ENCODE peak calls at places on chromosomes 13 and 19, in ten cellular contexts. H is mammary epithelial cell, R is colonic mucosa, S is HCT116, A is neural progenitor cell, E is endothelial cell of umbilical vein, M is NT2/D1, Q is neuronal stem cell, D is endodermal cell, C is IMR-90. X is an unnamed sample. For H3K4me1, the result is how much of the 10 kb centered on the place peaks cover.

GRCh38 chr13:24176351-24177101 is 16.0 kb downstream of the SPATA13 start:
- DNase-seq in H (no peak), R (no peak), S (no peak), A (no peak), E (peak), M (no peak), Q (no peak), D (peak), C (no peak), X (no peak)

GRCh38 chr19:2613507-2614295 is 88.8 kb downstream of the GNG7 start:
- DNase-seq in H (no peak), R (no peak), S (no peak), A (peak), E (peak), M (peak), Q (no peak), D (peak), C (peak), X (peak)

GRCh38 chr19:35000647-35001501 is 751 bp downstream of the GRAMD1A start:
- DNase-seq in H (peak), R (peak), S (no peak), A (peak), E (peak), M (no peak), Q (no peak), D (peak), C (peak), X (no peak)

GRCh38 chr19:34838753-34839431 is 65.9 kb upstream of the ZNF599 start:
- DNase-seq in H (peak), R (peak), S (no peak), A (peak), E (peak), M (no peak), Q (peak), D (peak), C (no peak), X (no peak)

GRCh38 chr19:51025401-51025800 is 1.0 kb downstream of the KLK11 start:
- DNase-seq in H (no peak), R (no peak), S (no peak), A (no peak), E (no peak), M (no peak), Q (no peak), D (no peak), C (no peak), X (no peak)

GRCh38 chr13:102035969-102036368 is 365.9 kb downstream of the FGF14 start:
- DNase-seq in H (no peak), R (no peak), S (no peak), A (no peak), E (no peak), M (no peak), Q (no peak), D (no peak), C (no peak), X (no peak)

GRCh38 chr13:101343128-101343787 is 73.0 kb downstream of the NALCN start:
- DNase-seq in H (no peak), R (no peak), S (no peak), A (no peak), E (peak), M (no peak), Q (no peak), D (no peak), C (peak), X (no peak)

GRCh38 chr13:66364346-66364745 is 865.8 kb downstream of the PCDH9 start:
- DNase-seq in H (no peak), R (no peak), S (no peak), A (no peak), E (no peak), M (no peak), Q (no peak), D (no peak), C (peak), X (no peak)

GRCh38 chr13:74931698-74932433 is 550.1 kb downstream of the TBC1D4 start:
- DNase-seq in H (no peak), R (no peak), S (no peak), A (no peak), E (no peak), M (no peak), Q (no peak), D (no peak), C (no peak), X (no peak)

GRCh38 chr13:96880419-96880818 is 113.9 kb downstream of the OXGR1 start:
- DNase-seq in H (no peak), R (no peak), S (no peak), A (no peak), E (no peak), M (no peak), Q (no peak), D (no peak), C (no peak), X (no peak)

GRCh38 chr19:15128162-15128770 is 21.1 kb downstream of the SYDE1 start:
- DNase-seq in H (no peak), R (peak), S (no peak), A (no peak), E (no peak), M (no peak), Q (no peak), D (no peak), C (peak), X (no peak)

GRCh38 chr19:19269952-19270694 is 3.0 kb downstream of the TM6SF2 start:
- DNase-seq in H (no peak), R (no peak), S (no peak), A (no peak), E (no peak), M (no peak), Q (no peak), D (peak), C (no peak), X (no peak)

GRCh38 chr13:27174766-27175455 is 3.3 kb upstream of the USP12 start:
- DNase-seq in H (no peak), R (no peak), S (no peak), A (no peak), E (no peak), M (no peak), Q (no peak), D (no peak), C (peak), X (no peak)

GRCh38 chr13:46385946-46386345 is 1.1 kb downstream of the RUBCNL start:
- DNase-seq in H (no peak), R (no peak), S (no peak), A (peak), E (no peak), M (no peak), Q (no peak), D (peak), C (no peak), X (no peak)

GRCh38 chr19:18057557-18057956 is 29.2 kb downstream of the IL12RB1 start:
- DNase-seq in H (no peak), R (peak), S (no peak), A (no peak), E (no peak), M (no peak), Q (no peak), D (no peak), C (no peak), X (no peak)

GRCh38 chr19:6532244-6532999 is 1.6 kb downstream of the TNFSF9 start:
- DNase-seq in H (no peak), R (no peak), S (no peak), A (no peak), E (no peak), M (no peak), Q (no peak), D (peak), C (no peak), X (no peak)

GRCh38 chr19:44512326-44513298 is 12.3 kb upstream of the ZNF180 start:
- DNase-seq in H (peak), R (peak), S (peak), A (peak), E (peak), M (peak), Q (no peak), D (peak), C (peak), X (no peak)

GRCh38 chr13:33284916-33285315 is 639 bp downstream of the STARD13 start:
- DNase-seq in H (peak), R (no peak), S (no peak), A (no peak), E (peak), M (no peak), Q (no peak), D (no peak), C (no peak), X (no peak)
- H3K4me3 ChIP-seq in H (peak), R (peak), S (peak), A (peak), E (peak), M (peak), Q (peak), D (peak), C (peak), X (peak)

GRCh38 chr13:114107686-114108081 is 24.7 kb downstream of the RASA3 start:
- DNase-seq in H (no peak), R (no peak), S (no peak), A (no peak), E (peak), M (no peak), Q (no peak), D (peak), C (peak), X (peak)
- H3K4me1 ChIP-seq in H (under half), R (under half), S (under half), A (under half), E (under half), M (under half), Q (under half), D (under half), C (half or more), X (under half)

DNA sequence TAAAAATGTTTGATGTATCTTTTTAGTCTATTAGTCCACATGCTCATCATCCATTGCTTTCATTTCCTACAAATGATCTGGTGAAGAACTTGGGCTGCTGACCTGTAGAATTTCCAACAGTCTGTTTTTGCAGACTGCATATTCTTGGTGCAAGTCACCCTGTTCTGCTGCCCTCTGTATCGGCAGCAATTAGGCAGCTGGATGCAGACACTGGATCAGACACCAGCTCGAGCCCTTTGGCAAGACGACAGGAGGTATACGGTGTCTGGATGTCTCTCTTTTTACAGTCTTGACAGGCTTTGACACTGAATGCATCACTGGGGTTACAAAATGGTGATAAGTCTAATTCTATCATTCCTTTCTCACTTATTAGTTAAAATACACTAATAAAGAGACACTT is 21.8 kb downstream of the MTRF1 start:
- DNase-seq in H (no peak), R (no peak), S (no peak), A (no peak), E (no peak), M (no peak), Q (no peak), D (no peak), C (no peak), X (no peak)
- H3K9ac ChIP-seq in H (no peak), R (no peak), S (no peak), A (no peak), E (no peak), M (no peak), Q (no peak), D (no peak), C (no peak), X (no peak)

GRCh38 chr19:48617146-48617937 is 1.6 kb downstream of the RPL18 start:
- DNase-seq in H (no peak), R (peak), S (no peak), A (no peak), E (no peak), M (no peak), Q (no peak), D (peak), C (no peak), X (no peak)

GRCh38 chr19:48614436-48615144 is at the start of gene FAM83E:
- DNase-seq in H (no peak), R (peak), S (no peak), A (peak), E (no peak), M (no peak), Q (no peak), D (peak), C (no peak), X (peak)

GRCh38 chr19:48616491-48617056 is 1.7 kb upstream of the FAM83E start:
- DNase-seq in H (no peak), R (peak), S (no peak), A (no peak), E (no peak), M (no peak), Q (no peak), D (peak), C (no peak), X (no peak)

GRCh38 chr19:48615145-48616040 is 517 bp upstream of the FAM83E start:
- DNase-seq in H (no peak), R (peak), S (no peak), A (no peak), E (no peak), M (no peak), Q (no peak), D (peak), C (no peak), X (no peak)

DNA sequence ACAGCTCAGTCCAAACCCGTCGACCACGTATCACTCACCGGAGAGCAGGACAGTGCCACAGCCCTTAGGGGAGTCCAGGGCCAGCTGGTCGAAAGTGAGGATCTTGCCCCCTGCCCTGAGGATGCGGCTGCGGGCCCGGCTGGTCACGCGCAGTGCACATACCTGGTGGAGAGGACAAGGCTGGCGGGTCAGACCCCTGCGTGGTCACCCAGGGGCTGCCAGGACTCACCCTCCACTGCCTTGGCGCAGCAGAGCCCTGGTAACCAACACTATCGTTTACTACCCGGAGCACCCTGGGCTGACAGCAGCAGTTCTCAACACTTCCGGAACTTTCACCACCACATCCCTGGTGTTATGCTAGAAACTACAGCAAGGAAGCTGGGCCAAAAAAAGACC is 1.2 kb upstream of the FAM83E start:
- DNase-seq in H (no peak), R (peak), S (no peak), A (no peak), E (no peak), M (no peak), Q (no peak), D (no peak), C (no peak), X (no peak)
- H3K4me3 ChIP-seq in H (no peak), R (no peak), S (no peak), A (no peak), E (no peak), M (no peak), Q (no peak), D (peak), C (no peak), X (no peak)

DNA sequence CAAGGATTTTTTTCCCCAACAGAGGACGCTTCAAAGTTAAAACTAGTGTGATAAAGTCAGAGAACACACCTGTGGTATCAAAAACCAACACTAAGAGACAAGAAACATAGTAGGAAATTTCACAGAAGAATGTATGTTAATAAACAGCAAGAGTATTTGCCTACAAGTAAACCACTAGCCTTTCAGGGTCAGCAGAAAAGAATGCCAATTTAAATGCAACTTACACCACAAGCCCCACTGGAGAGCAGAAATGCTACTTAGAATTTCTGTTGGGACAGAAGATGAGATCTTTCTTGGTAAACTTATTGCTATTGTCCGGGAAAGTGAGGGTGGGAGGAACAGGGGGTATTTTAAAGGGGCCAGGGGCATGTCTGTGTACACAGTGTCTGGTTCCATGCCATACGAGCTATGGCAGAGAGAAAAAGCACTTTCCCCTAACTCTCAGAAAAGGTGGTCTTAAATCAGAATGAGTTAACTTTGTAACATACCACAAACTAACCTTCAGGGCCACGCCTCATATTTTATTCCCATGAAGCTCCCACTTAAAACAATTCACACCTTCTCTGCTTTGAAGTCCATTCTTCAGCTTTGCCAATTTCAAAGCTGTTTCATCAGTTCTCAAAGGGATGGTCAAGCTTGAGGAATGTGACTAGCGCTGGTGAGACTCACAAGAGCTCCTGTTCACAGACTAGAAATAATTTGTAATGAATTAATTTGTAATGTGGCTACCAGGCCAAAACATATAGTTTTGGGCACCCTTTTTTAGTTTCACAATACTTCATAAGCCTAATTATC is 68.4 kb downstream of the STK24 start:
- DNase-seq in H (peak), R (no peak), S (peak), A (no peak), E (no peak), M (no peak), Q (no peak), D (no peak), C (peak), X (no peak)
- H3K4me1 ChIP-seq in H (under half), R (under half), S (half or more), A (under half), E (half or more), M (under half), Q (under half), D (under half), C (under half), X (under half)

GRCh38 chr13:43786766-43787517 is at the start of gene ENOX1:
- DNase-seq in H (peak), R (peak), S (peak), A (peak), E (peak), M (no peak), Q (peak), D (peak), C (peak), X (peak)
- H3K9ac ChIP-seq in H (peak), R (peak), S (peak), A (no peak), E (no peak), M (peak), Q (peak), D (no peak), C (peak), X (no peak)

X was measured in kidney.